ENCODE peak calls at places on chromosomes 2 and 18, in ten cellular contexts. C, G, D, B, T, F, A, I, K and R are unnamed samples.

GRCh38 chr2:224042191-224042696 is 3.2 kb upstream of the SERPINE2 start:
- DNase-seq in A (peak; percentile 24), B (no peak), D (no peak), C (no peak), I (no peak), K (no peak), T (no peak), G (no peak), F (no peak), R (no peak)

GRCh38 chr2:42792583-42793313 is at the start of gene HAAO:
- DNase-seq in G (peak; percentile 73), T (peak; percentile 83), A (peak; percentile 92), B (no peak), D (no peak), K (peak; percentile 54), F (no peak), I (peak; percentile 39), C (no peak), R (no peak)

GRCh38 chr18:79950440-79951341 is 762 bp downstream of the SLC66A2 start:
- DNase-seq in F (no peak), D (peak; percentile 51), G (peak; percentile 54), K (peak; percentile 42), T (peak; percentile 63), B (peak; percentile 23), C (no peak), A (peak; percentile 68), I (peak; percentile 58), R (peak; percentile 71)

GRCh38 chr2:20526666-20527065 is 79.8 kb downstream of the RHOB start:
- DNase-seq in K (no peak), T (no peak), A (no peak), G (no peak), B (peak; percentile 88), C (no peak), F (no peak), D (no peak), I (no peak), R (no peak)

GRCh38 chr18:24054130-24054529 is 39.6 kb downstream of the TTC39C start:
- DNase-seq in T (no peak), D (no peak), A (no peak), I (no peak), F (peak; percentile 63), B (no peak), G (no peak), K (no peak), C (no peak), R (no peak)

GRCh38 chr18:47710451-47710850 is 220.0 kb downstream of the SMAD2 start:
- DNase-seq in F (no peak), K (no peak), B (no peak), C (no peak), A (no peak), D (no peak), I (no peak), T (no peak), G (no peak), R (no peak)

GRCh38 chr2:60152226-60152833 is 401.1 kb downstream of the BCL11A start:
- DNase-seq in B (no peak), D (no peak), F (peak; percentile 1), I (no peak), K (no peak), C (no peak), G (peak; percentile 27), A (peak; percentile 42), T (peak; percentile 82), R (no peak)

GRCh38 chr18:245282-245847 is 22.5 kb downstream of the THOC1 start:
- DNase-seq in K (no peak), D (no peak), T (no peak), G (no peak), I (no peak), A (no peak), C (no peak), B (no peak), F (no peak), R (no peak)

GRCh38 chr2:174593574-174594203 is 3.9 kb downstream of the WIPF1 start:
- DNase-seq in G (no peak), K (no peak), T (peak; percentile 37), C (no peak), F (peak; percentile 73), A (no peak), D (no peak), B (no peak), I (no peak), R (no peak)

GRCh38 chr2:242085941-242086621 is 216.6 kb downstream of the RTP5 start:
- DNase-seq in B (no peak), D (no peak), K (no peak), I (no peak), T (no peak), A (no peak), G (no peak), C (no peak), F (no peak), R (no peak)

GRCh38 chr18:58952871-58953270 is 88.2 kb downstream of the ZNF532 start:
- DNase-seq in D (no peak), K (no peak), F (no peak), A (no peak), G (no peak), I (no peak), T (peak; percentile 55), B (no peak), C (no peak), R (no peak)

GRCh38 chr18:58949031-58949430 is 84.4 kb downstream of the ZNF532 start:
- DNase-seq in B (no peak), D (no peak), I (no peak), K (no peak), T (no peak), G (no peak), C (no peak), A (no peak), F (no peak), R (no peak)

GRCh38 chr18:58953627-58954026 is 89.0 kb downstream of the ZNF532 start:
- DNase-seq in C (no peak), F (no peak), A (peak; percentile 44), T (no peak), G (no peak), K (no peak), I (no peak), B (peak; percentile 27), D (no peak), R (no peak)

GRCh38 chr18:58954986-58955385 is 90.3 kb downstream of the ZNF532 start:
- DNase-seq in K (no peak), G (no peak), F (no peak), C (no peak), B (no peak), I (no peak), D (no peak), A (no peak), T (no peak), R (no peak)

DNA sequence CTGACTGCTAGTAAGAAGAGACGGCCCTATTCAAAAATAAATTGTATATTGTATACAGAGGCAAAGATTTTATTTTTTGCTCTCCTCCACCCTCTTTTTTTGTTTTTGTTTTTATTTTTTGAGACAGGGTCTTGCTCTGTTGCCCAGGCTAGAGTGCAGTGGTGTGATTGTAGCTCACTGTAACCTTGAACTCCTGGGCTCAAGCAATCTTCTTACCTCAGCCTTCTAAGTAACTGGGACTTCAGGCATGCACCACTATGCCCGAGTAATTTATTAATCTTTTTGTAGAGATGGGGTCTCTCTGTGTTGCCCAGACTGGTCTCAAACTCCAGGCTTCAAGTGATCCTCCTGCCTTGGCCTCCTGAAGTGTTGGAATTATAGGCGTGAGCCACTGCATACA is 87.6 kb downstream of the ZNF532 start:
- DNase-seq in B (no peak), K (no peak), I (no peak), G (no peak), C (no peak), D (no peak), T (no peak), A (no peak), F (no peak), R (no peak)
- TF ChIP-seq CTCF in B (no peak), K (no peak), I (no peak), G (no peak), C (no peak), D (no peak), T (no peak), A (no peak), F (no peak), R (no peak)

GRCh38 chr2:113978524-113979171 is 88.8 kb downstream of the ACTR3 start:
- DNase-seq in T (no peak), G (no peak), I (no peak), K (no peak), B (no peak), D (no peak), A (no peak), F (no peak), C (no peak), R (no peak)

GRCh38 chr2:113981404-113982134 is 91.7 kb downstream of the ACTR3 start:
- DNase-seq in F (no peak), A (no peak), I (no peak), G (no peak), K (no peak), T (no peak), B (no peak), D (no peak), C (no peak), R (no peak)

GRCh38 chr2:113977660-113978523 is 88.0 kb downstream of the ACTR3 start:
- DNase-seq in C (no peak), K (no peak), I (no peak), A (peak; percentile 68), D (no peak), T (peak; percentile 14), G (no peak), B (peak; percentile 11), F (peak; percentile 41), R (no peak)

GRCh38 chr2:113980946-113981345 is 91.1 kb downstream of the ACTR3 start:
- DNase-seq in K (no peak), C (no peak), I (no peak), T (no peak), B (no peak), G (no peak), F (no peak), A (no peak), D (no peak), R (no peak)

GRCh38 chr2:113979172-113980128 is 89.6 kb downstream of the ACTR3 start:
- DNase-seq in A (no peak), G (no peak), D (no peak), B (peak; percentile 22), I (peak; percentile 55), T (peak; percentile 70), F (no peak), K (peak; percentile 70), C (no peak), R (no peak)
- TF ChIP-seq CTCF in A (peak; percentile 26), G (peak; percentile 43), D (no peak), B (peak; percentile 33), I (peak; percentile 86), T (peak; percentile 62), F (peak; percentile 48), K (peak; percentile 89), C (peak; percentile 88), R (peak; percentile 72)

DNA sequence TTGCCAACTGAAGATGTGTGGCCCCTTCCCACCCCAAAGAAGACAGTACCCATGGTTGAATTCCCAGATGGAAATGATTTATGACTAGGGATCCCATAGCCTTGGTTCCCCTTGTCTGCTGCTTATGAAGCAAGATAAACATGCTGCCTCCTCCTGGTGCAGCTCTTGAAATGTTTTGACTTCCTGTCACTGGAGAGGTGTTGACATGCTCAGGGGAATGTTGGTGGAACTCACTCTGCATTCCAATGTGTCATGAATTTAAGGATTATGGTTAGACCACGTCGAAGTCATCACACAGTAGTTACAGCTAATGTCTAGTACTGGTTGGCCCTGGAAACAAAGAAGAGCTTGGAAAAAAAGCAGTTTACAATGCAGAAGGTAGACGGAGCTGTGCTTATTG is 69.0 kb upstream of the FAM110C start:
- DNase-seq in F (no peak), T (peak; percentile 66), B (no peak), C (no peak), K (no peak), I (no peak), D (no peak), G (no peak), A (peak; percentile 23), R (no peak)
- TF ChIP-seq CTCF in F (no peak), T (peak; percentile 64), B (no peak), C (no peak), K (peak; percentile 45), I (no peak), D (no peak), G (no peak), A (no peak), R (no peak)

GRCh38 chr2:129936334-129936934 is 43.0 kb upstream of the RAB6C start:
- DNase-seq in A (peak; percentile 72), C (no peak), F (no peak), T (peak; percentile 80), K (peak; percentile 55), D (no peak), I (peak; percentile 75), B (no peak), G (peak; percentile 62), R (no peak)
- TF ChIP-seq CTCF in A (peak; percentile 56), C (peak; percentile 63), F (no peak), T (peak; percentile 66), K (peak; percentile 69), D (no peak), I (peak; percentile 70), B (no peak), G (peak; percentile 51), R (peak; percentile 79)